ENCODE peak calls at places on chromosomes 4 and X, in six cellular contexts. One of them, this sample, is unnamed.
A peak's percentile ranks its signal among the peaks of the same experiment; 100 is the strongest.

GRCh38 chr4:7226993-7227392 is 34.7 kb downstream of the SORCS2 start:
- DNase-seq in GM12865: no peak
- DNase-seq in globus pallidus: no peak
- DNase-seq in left lung: peak; percentile 75
- DNase-seq in caudate nucleus: no peak
- DNase-seq in HCT116: no peak
- DNase-seq in this sample: no peak

GRCh38 chr4:168677063-168677462 is 180.2 kb downstream of the PALLD start:
- DNase-seq in GM12865: no peak
- DNase-seq in globus pallidus: no peak
- DNase-seq in left lung: no peak
- DNase-seq in caudate nucleus: no peak
- DNase-seq in HCT116: no peak
- DNase-seq in this sample: no peak

GRCh38 chr4:172369471-172369959 is 556.3 kb downstream of the GALNTL6 start:
- DNase-seq in GM12865: no peak
- DNase-seq in globus pallidus: no peak
- DNase-seq in left lung: no peak
- DNase-seq in caudate nucleus: no peak
- DNase-seq in HCT116: no peak
- DNase-seq in this sample: no peak

GRCh38 chr4:106691749-106692148 is 323.2 kb upstream of the GIMD1 start:
- DNase-seq in GM12865: no peak
- DNase-seq in globus pallidus: no peak
- DNase-seq in left lung: no peak
- DNase-seq in caudate nucleus: no peak
- DNase-seq in HCT116: peak; percentile 4
- DNase-seq in this sample: no peak

GRCh38 chr4:186920486-186920885 is 196.8 kb upstream of the FAT1 start:
- DNase-seq in GM12865: no peak
- DNase-seq in globus pallidus: no peak
- DNase-seq in left lung: no peak
- DNase-seq in caudate nucleus: no peak
- DNase-seq in HCT116: no peak
- DNase-seq in this sample: no peak

GRCh38 chrX:21509912-21510311 is 135.7 kb downstream of the CNKSR2 start:
- DNase-seq in GM12865: no peak
- DNase-seq in globus pallidus: no peak
- DNase-seq in left lung: no peak
- DNase-seq in caudate nucleus: no peak
- DNase-seq in HCT116: no peak
- DNase-seq in this sample: no peak

GRCh38 chr4:886244-886643 is 45.9 kb downstream of the GAK start:
- DNase-seq in GM12865: no peak
- DNase-seq in globus pallidus: no peak
- DNase-seq in left lung: no peak
- DNase-seq in caudate nucleus: no peak
- DNase-seq in HCT116: no peak
- DNase-seq in this sample: no peak

GRCh38 chr4:21013501-21013900 is 313.2 kb downstream of the PACRGL start:
- DNase-seq in GM12865: no peak
- DNase-seq in globus pallidus: no peak
- DNase-seq in left lung: no peak
- DNase-seq in caudate nucleus: no peak
- DNase-seq in HCT116: no peak
- DNase-seq in this sample: no peak

GRCh38 chr4:94648699-94649098 is 109.1 kb upstream of the BMPR1B start:
- DNase-seq in GM12865: no peak
- DNase-seq in globus pallidus: no peak
- DNase-seq in left lung: no peak
- DNase-seq in caudate nucleus: no peak
- DNase-seq in HCT116: no peak
- DNase-seq in this sample: no peak

GRCh38 chr4:3871181-3871852 is 105.1 kb downstream of the ADRA2C start:
- DNase-seq in GM12865: peak; percentile 13
- DNase-seq in globus pallidus: no peak
- DNase-seq in left lung: peak; percentile 20
- DNase-seq in caudate nucleus: no peak
- DNase-seq in HCT116: no peak
- DNase-seq in this sample: no peak

GRCh38 chr4:10783351-10783750 is 98.8 kb upstream of the CLNK start:
- DNase-seq in GM12865: no peak
- DNase-seq in globus pallidus: no peak
- DNase-seq in left lung: no peak
- DNase-seq in caudate nucleus: no peak
- DNase-seq in HCT116: no peak
- DNase-seq in this sample: no peak

GRCh38 chr4:153156263-153156662 is 48.0 kb upstream of the TRIM2 start:
- DNase-seq in GM12865: no peak
- DNase-seq in globus pallidus: peak; percentile 67
- DNase-seq in left lung: no peak
- DNase-seq in caudate nucleus: peak; percentile 23
- DNase-seq in HCT116: no peak
- DNase-seq in this sample: no peak

GRCh38 chrX:23637187-23637586 is 30.1 kb upstream of the PRDX4 start:
- DNase-seq in GM12865: no peak
- DNase-seq in globus pallidus: no peak
- DNase-seq in left lung: no peak
- DNase-seq in caudate nucleus: no peak
- DNase-seq in HCT116: no peak
- DNase-seq in this sample: no peak

GRCh38 chr4:41061482-41062185 is 152.7 kb downstream of the APBB2 start:
- DNase-seq in GM12865: no peak
- DNase-seq in globus pallidus: no peak
- DNase-seq in left lung: no peak
- DNase-seq in caudate nucleus: no peak
- DNase-seq in HCT116: no peak
- DNase-seq in this sample: no peak

GRCh38 chr4:47862297-47862696 is 24.4 kb upstream of the CORIN start:
- DNase-seq in GM12865: no peak
- DNase-seq in globus pallidus: no peak
- DNase-seq in left lung: no peak
- DNase-seq in caudate nucleus: no peak
- DNase-seq in HCT116: no peak
- DNase-seq in this sample: no peak

GRCh38 chrX:117335209-117335608 is 781.4 kb downstream of the KLHL13 start:
- DNase-seq in GM12865: no peak
- DNase-seq in globus pallidus: no peak
- DNase-seq in left lung: no peak
- DNase-seq in caudate nucleus: no peak
- DNase-seq in HCT116: no peak
- DNase-seq in this sample: no peak

GRCh38 chr4:3744232-3744631 is 22.0 kb upstream of the ADRA2C start:
- DNase-seq in GM12865: no peak
- DNase-seq in globus pallidus: no peak
- DNase-seq in left lung: no peak
- DNase-seq in caudate nucleus: no peak
- DNase-seq in HCT116: no peak
- DNase-seq in this sample: no peak

GRCh38 chrX:320126-320783 is 1.7 kb upstream of the GTPBP6 start:
- DNase-seq in GM12865: no peak
- DNase-seq in globus pallidus: no peak
- DNase-seq in left lung: peak; percentile 38
- DNase-seq in caudate nucleus: no peak
- DNase-seq in HCT116: no peak
- DNase-seq in this sample: peak; percentile 14

GRCh38 chrX:103275947-103276567 is 493 bp downstream of the TCEAL5 start:
- DNase-seq in GM12865: no peak
- DNase-seq in globus pallidus: no peak
- DNase-seq in left lung: no peak
- DNase-seq in caudate nucleus: no peak
- DNase-seq in HCT116: no peak
- DNase-seq in this sample: no peak

GRCh38 chr4:88989990-88990389 is 67.0 kb downstream of the FAM13A start:
- DNase-seq in GM12865: no peak
- DNase-seq in globus pallidus: no peak
- DNase-seq in left lung: no peak
- DNase-seq in caudate nucleus: no peak
- DNase-seq in HCT116: no peak
- DNase-seq in this sample: no peak

GRCh38 chrX:2769615-2770014 is 17.8 kb downstream of the XG start:
- DNase-seq in GM12865: no peak
- DNase-seq in globus pallidus: no peak
- DNase-seq in left lung: no peak
- DNase-seq in caudate nucleus: no peak
- DNase-seq in HCT116: no peak
- DNase-seq in this sample: no peak

GRCh38 chrX:43958529-43958928 is 14.7 kb downstream of the NDP start:
- DNase-seq in GM12865: peak; percentile 55
- DNase-seq in globus pallidus: peak; percentile 86
- DNase-seq in left lung: no peak
- DNase-seq in caudate nucleus: no peak
- DNase-seq in HCT116: peak; percentile 81
- DNase-seq in this sample: peak; percentile 96

GRCh38 chr4:76585897-76586360 is 150.9 kb downstream of the SHROOM3 start:
- DNase-seq in GM12865: peak; percentile 84
- DNase-seq in globus pallidus: no peak
- DNase-seq in left lung: peak; percentile 88
- DNase-seq in caudate nucleus: no peak
- DNase-seq in HCT116: peak; percentile 81
- DNase-seq in this sample: peak; percentile 21

GRCh38 chrX:44874481-44875184 is 1.6 kb downstream of the KDM6A start:
- DNase-seq in GM12865: peak; percentile 54
- DNase-seq in globus pallidus: peak; percentile 38
- DNase-seq in left lung: peak; percentile 42
- DNase-seq in caudate nucleus: no peak
- DNase-seq in HCT116: no peak
- DNase-seq in this sample: peak; percentile 55

GRCh38 chrX:155577682-155578081 is 35.1 kb downstream of the TMLHE start:
- DNase-seq in GM12865: peak; percentile 0
- DNase-seq in globus pallidus: no peak
- DNase-seq in left lung: no peak
- DNase-seq in caudate nucleus: no peak
- DNase-seq in HCT116: no peak
- DNase-seq in this sample: no peak

GRCh38 chr4:111991797-111992196 is 153.5 kb upstream of the FAM241A start:
- DNase-seq in GM12865: peak; percentile 9
- DNase-seq in globus pallidus: no peak
- DNase-seq in left lung: no peak
- DNase-seq in caudate nucleus: no peak
- DNase-seq in HCT116: peak; percentile 8
- DNase-seq in this sample: no peak

GRCh38 chr4:23455482-23455881 is 434.4 kb downstream of the PPARGC1A start:
- DNase-seq in GM12865: no peak
- DNase-seq in globus pallidus: no peak
- DNase-seq in left lung: no peak
- DNase-seq in caudate nucleus: no peak
- DNase-seq in HCT116: no peak
- DNase-seq in this sample: no peak

GRCh38 chr4:109572154-109572553 is 12.1 kb downstream of the MCUB start:
- DNase-seq in GM12865: no peak
- DNase-seq in globus pallidus: no peak
- DNase-seq in left lung: no peak
- DNase-seq in caudate nucleus: no peak
- DNase-seq in HCT116: no peak
- DNase-seq in this sample: no peak

GRCh38 chr4:74777531-74777930 is 16.8 kb downstream of the BTC start:
- DNase-seq in GM12865: no peak
- DNase-seq in globus pallidus: no peak
- DNase-seq in left lung: no peak
- DNase-seq in caudate nucleus: no peak
- DNase-seq in HCT116: no peak
- DNase-seq in this sample: no peak

GRCh38 chr4:56995525-56995924 is 16.8 kb downstream of the POLR2B start:
- DNase-seq in GM12865: no peak
- DNase-seq in globus pallidus: peak; percentile 91
- DNase-seq in left lung: no peak
- DNase-seq in caudate nucleus: peak; percentile 5
- DNase-seq in HCT116: no peak
- DNase-seq in this sample: peak; percentile 96

GRCh38 chr4:38078590-38079381 is 118.6 kb downstream of the PTTG2 start:
- DNase-seq in GM12865: peak; percentile 42
- DNase-seq in globus pallidus: peak; percentile 40
- DNase-seq in left lung: no peak
- DNase-seq in caudate nucleus: no peak
- DNase-seq in HCT116: no peak
- DNase-seq in this sample: peak; percentile 64

GRCh38 chr4:19945979-19946380 is 305.7 kb upstream of the SLIT2 start:
- DNase-seq in GM12865: no peak
- DNase-seq in globus pallidus: no peak
- DNase-seq in left lung: no peak
- DNase-seq in caudate nucleus: no peak
- DNase-seq in HCT116: peak; percentile 32
- DNase-seq in this sample: no peak

GRCh38 chrX:108165349-108166111 is 74.0 kb downstream of the ATG4A start:
- DNase-seq in GM12865: peak; percentile 0
- DNase-seq in globus pallidus: no peak
- DNase-seq in left lung: no peak
- DNase-seq in caudate nucleus: no peak
- DNase-seq in HCT116: peak; percentile 15
- DNase-seq in this sample: peak; percentile 4

This sample was measured in pons.